ENCODE peak calls at places on chromosomes 2 and 18, in seven cellular contexts. R is SK-N-SH, G is adrenal gland, D is heart left ventricle, X is IMR-90, K is mammary epithelial cell, P is BE2C. I is an unnamed sample.

GRCh38 chr2:177464549-177464948 is 72.0 kb downstream of the AGPS start:
- DNase-seq in P (no peak), R (no peak), D (no peak), X (peak; percentile 70), K (no peak), G (no peak), I (no peak)

GRCh38 chr2:176158855-176159677 is 2.0 kb downstream of the HOXD3 start:
- DNase-seq in P (no peak), R (peak; percentile 73), D (no peak), K (no peak), G (no peak), X (no peak), I (no peak)

GRCh38 chr2:25894135-25894830 is 16.0 kb upstream of the ASXL2 start:
- DNase-seq in G (peak; percentile 41), K (no peak), P (peak; percentile 58), R (peak; percentile 47), X (peak; percentile 56), D (peak; percentile 20), I (peak; percentile 64)

GRCh38 chr2:115867024-115867423 is 1424.6 kb downstream of the DPP10 start:
- DNase-seq in G (no peak), K (no peak), D (no peak), R (no peak), P (no peak), X (no peak), I (no peak)

GRCh38 chr2:134253804-134254203 is at the start of gene MGAT5:
- DNase-seq in R (no peak), G (no peak), X (no peak), D (no peak), P (no peak), K (no peak), I (no peak)

GRCh38 chr18:35451032-35451431 is 46.7 kb downstream of the INO80C start:
- DNase-seq in R (no peak), P (no peak), G (no peak), K (no peak), X (no peak), D (no peak), I (no peak)

GRCh38 chr18:11175266-11175947 is 26.0 kb upstream of the PIEZO2 start:
- DNase-seq in P (no peak), G (no peak), K (no peak), R (no peak), X (peak; percentile 85), D (no peak), I (no peak)

GRCh38 chr2:176174850-176175728 is 13.4 kb upstream of the HOXD1 start:
- DNase-seq in R (no peak), K (no peak), D (no peak), P (peak; percentile 73), G (peak; percentile 43), X (no peak), I (no peak)

GRCh38 chr2:64582774-64583340 is 58.7 kb downstream of the AFTPH start:
- DNase-seq in R (no peak), D (no peak), G (no peak), P (no peak), X (no peak), K (no peak), I (no peak)

GRCh38 chr2:63432373-63432772 is 155.9 kb downstream of the WDPCP start:
- DNase-seq in D (no peak), G (no peak), P (no peak), X (peak; percentile 66), K (no peak), R (no peak), I (no peak)

GRCh38 chr18:71105078-71105819 is 816.4 kb downstream of the SOCS6 start:
- DNase-seq in P (no peak), R (no peak), K (no peak), G (no peak), D (peak; percentile 8), X (peak; percentile 22), I (no peak)

GRCh38 chr2:88641330-88641729 is 14.1 kb upstream of the EIF2AK3 start:
- DNase-seq in X (no peak), P (no peak), K (no peak), G (no peak), R (no peak), D (no peak), I (no peak)

GRCh38 chr2:240946654-240947053 is 40.5 kb downstream of the CROCC2 start:
- DNase-seq in G (peak; percentile 5), R (no peak), P (peak; percentile 50), X (no peak), D (peak; percentile 6), K (peak; percentile 77), I (no peak)

GRCh38 chr2:221822416-221822815 is 250.3 kb upstream of the EPHA4 start:
- DNase-seq in X (no peak), K (no peak), P (no peak), R (no peak), D (no peak), G (no peak), I (no peak)

DNA sequence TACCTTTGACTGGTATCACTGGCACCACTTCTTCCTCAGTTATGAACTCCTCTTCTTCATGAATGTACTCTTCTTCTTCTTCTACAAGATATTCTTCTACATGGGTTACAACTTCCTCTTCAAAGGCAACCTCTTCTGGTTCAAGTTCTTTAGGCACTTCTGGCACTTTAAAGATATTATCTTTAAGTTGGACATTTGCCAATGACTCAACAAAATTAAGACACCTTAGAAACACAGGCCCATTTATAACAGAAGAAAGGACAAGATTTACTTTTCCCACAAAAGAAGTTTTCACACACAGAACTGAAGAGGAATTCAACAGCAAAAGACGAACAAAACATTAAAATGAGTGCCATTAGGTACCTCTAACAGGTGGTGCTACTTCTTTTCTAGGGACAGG is 127.3 kb downstream of the TTN start:
- DNase-seq in D (no peak), X (no peak), K (peak; percentile 15), G (no peak), P (no peak), R (no peak), I (no peak)
- H3K4me1 ChIP-seq in D (no peaks in the 10 kb centered on the region), X (no peaks in the 10 kb centered on the region), K (no peaks in the 10 kb centered on the region), G (no peaks in the 10 kb centered on the region), P (no peaks in the 10 kb centered on the region), R (no peaks in the 10 kb centered on the region), I (no peaks in the 10 kb centered on the region)

GRCh38 chr2:230268606-230269222 is 43.2 kb downstream of the SP140 start:
- DNase-seq in K (no peak), P (no peak), X (peak; percentile 1), G (no peak), D (no peak), R (no peak), I (no peak)

GRCh38 chr2:230267059-230267458 is 41.5 kb downstream of the SP140 start:
- DNase-seq in G (no peak), D (no peak), P (no peak), K (no peak), R (no peak), X (no peak), I (no peak)

GRCh38 chr2:230269715-230270114 is 44.2 kb downstream of the SP140 start:
- DNase-seq in P (no peak), D (no peak), K (no peak), G (no peak), X (no peak), R (no peak), I (no peak)

GRCh38 chr2:230267556-230267955 is 42.0 kb downstream of the SP140 start:
- DNase-seq in R (no peak), D (no peak), G (no peak), P (no peak), K (no peak), X (no peak), I (no peak)

DNA sequence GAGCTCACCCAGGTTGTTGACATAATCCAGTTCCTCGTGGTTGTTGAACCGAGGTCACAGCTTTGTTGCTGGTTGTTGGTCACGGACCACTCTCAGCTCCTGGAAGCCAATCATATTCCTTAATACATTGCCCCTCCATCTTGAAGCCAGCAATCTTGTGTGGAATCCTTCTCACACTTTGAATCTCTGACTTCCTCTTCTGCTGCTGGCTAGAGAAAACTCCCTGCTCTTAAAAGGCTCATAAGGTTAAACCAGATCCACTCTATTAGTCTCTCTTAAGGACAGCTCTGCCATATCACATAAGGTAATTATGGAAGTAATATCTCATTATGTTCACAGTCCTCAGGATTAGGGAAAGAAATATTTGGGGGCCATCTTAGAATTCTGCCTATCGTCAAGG is 41.1 kb downstream of the SP140 start:
- DNase-seq in P (no peak), D (no peak), X (peak; percentile 1), K (no peak), G (no peak), R (no peak), I (no peak)
- H3K4me3 ChIP-seq in P (no peak overlapping the region), D (no peak overlapping the region), X (no peak overlapping the region), K (no peak overlapping the region), G (no peak overlapping the region), R (no peak overlapping the region), I (no peak overlapping the region)

GRCh38 chr2:194603429-194603828 is 1053.6 kb upstream of the SLC39A10 start:
- DNase-seq in P (no peak), D (no peak), R (no peak), K (no peak), X (no peak), G (no peak), I (no peak)

DNA sequence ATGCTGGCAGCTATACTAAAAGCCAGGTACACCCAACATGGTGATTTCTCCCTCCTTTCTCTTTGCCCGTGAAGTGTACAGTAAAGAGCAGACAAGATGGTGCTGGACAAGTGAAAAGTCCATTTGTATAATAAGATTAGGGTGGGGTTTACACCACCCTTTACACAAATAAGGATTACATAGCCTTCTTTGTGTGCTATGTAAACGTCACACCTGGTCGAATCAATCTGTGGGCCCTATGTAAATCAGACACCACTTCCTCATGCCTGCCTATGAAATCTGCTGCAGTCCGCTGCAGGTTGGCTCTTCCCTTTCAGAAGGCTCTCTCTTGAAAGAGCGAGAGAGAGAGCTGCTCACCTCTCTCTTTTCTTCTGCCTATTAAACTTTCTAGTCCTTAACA is 1054.3 kb upstream of the SLC39A10 start:
- DNase-seq in D (no peak), K (no peak), X (no peak), G (no peak), P (no peak), R (no peak), I (no peak)
- H3K4me1 ChIP-seq in D (no peaks in the 10 kb centered on the region), K (no peaks in the 10 kb centered on the region), X (no peaks in the 10 kb centered on the region), G (no peaks in the 10 kb centered on the region), P (no peaks in the 10 kb centered on the region), R (no peaks in the 10 kb centered on the region), I (no peaks in the 10 kb centered on the region)

GRCh38 chr2:218284106-218284811 is 8.0 kb downstream of the TMBIM1 start:
- DNase-seq in G (peak; percentile 86), D (no peak), P (no peak), K (peak; percentile 86), R (no peak), X (peak; percentile 80), I (peak; percentile 70)

GRCh38 chr2:218282173-218282991 is 9.9 kb downstream of the TMBIM1 start:
- DNase-seq in K (peak; percentile 87), P (peak; percentile 45), D (no peak), G (peak; percentile 73), X (peak; percentile 61), R (peak; percentile 65), I (peak; percentile 71)

GRCh38 chr2:218281449-218281848 is 10.9 kb downstream of the TMBIM1 start:
- DNase-seq in K (no peak), X (no peak), P (no peak), R (no peak), G (peak; percentile 81), D (no peak), I (no peak)

GRCh38 chr2:218286570-218287459 is 5.5 kb downstream of the TMBIM1 start:
- DNase-seq in X (peak; percentile 94), K (peak; percentile 98), P (peak; percentile 58), G (peak; percentile 92), D (peak; percentile 95), R (peak; percentile 73), I (peak; percentile 96)

DNA sequence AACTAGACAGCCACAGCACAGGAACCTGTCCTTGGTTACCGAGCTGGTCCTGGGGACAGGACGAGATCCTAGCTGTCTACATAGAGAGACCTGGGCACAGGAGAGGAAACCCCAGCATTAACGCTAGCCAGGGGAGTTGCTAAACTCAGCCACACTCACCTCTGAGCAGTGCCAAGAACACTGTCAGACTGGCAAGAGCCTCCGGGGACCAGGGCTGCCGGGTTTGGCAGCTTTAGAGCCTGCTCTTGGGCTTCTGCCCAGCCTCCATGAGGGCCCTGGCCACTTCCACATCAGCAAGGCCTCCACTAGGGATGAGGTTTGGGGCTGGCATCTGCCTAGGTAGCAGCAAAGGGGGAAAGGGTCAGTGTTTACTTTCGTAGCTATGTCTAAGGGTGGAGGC is 6.7 kb downstream of the TMBIM1 start:
- DNase-seq in G (peak; percentile 87), P (no peak), D (peak; percentile 75), X (peak; percentile 48), R (no peak), K (peak; percentile 68), I (peak; percentile 82)
- H3K4me3 ChIP-seq in G (no peak overlapping the region), P (no peak overlapping the region), D (peak overlapping the region; percentile 55), X (no peak overlapping the region), R (no peak overlapping the region), K (peak overlapping the region; percentile 29), I (no peak overlapping the region)